ENCODE peak calls at places on chromosomes 5 and 9, in seven cellular contexts. One of them, this sample, is unnamed.

GRCh38 chr9:126307306-126308061 is 19.1 kb upstream of the MVB12B start:
- DNase-seq in A172: no peak
- DNase-seq in Right ventricle myocardium superior: no peak
- DNase-seq in BJ: no peak
- DNase-seq in body of pancreas: no peak
- DNase-seq in HTR-8/SVneo: no peak
- DNase-seq in endothelial cell: no peak
- DNase-seq in this sample: no peak

GRCh38 chr5:156871212-156871611 is 21.1 kb downstream of the PPP1R2B start:
- DNase-seq in HTR-8/SVneo: no peak
- DNase-seq in body of pancreas: no peak
- DNase-seq in endothelial cell: no peak
- DNase-seq in A172: no peak
- DNase-seq in BJ: no peak
- DNase-seq in Right ventricle myocardium superior: no peak
- DNase-seq in this sample: no peak

GRCh38 chr5:137348759-137349158 is 150.4 kb downstream of the SPOCK1 start:
- DNase-seq in BJ: no peak
- DNase-seq in endothelial cell: no peak
- DNase-seq in body of pancreas: no peak
- DNase-seq in A172: no peak
- DNase-seq in Right ventricle myocardium superior: no peak
- DNase-seq in HTR-8/SVneo: no peak
- DNase-seq in this sample: no peak

GRCh38 chr5:56148453-56148971 is 84.6 kb downstream of the ANKRD55 start:
- DNase-seq in body of pancreas: peak; percentile 68
- DNase-seq in Right ventricle myocardium superior: no peak
- DNase-seq in BJ: no peak
- DNase-seq in HTR-8/SVneo: no peak
- DNase-seq in endothelial cell: no peak
- DNase-seq in A172: no peak
- DNase-seq in this sample: no peak

GRCh38 chr9:137441935-137442321 is 771 bp upstream of the ENTPD8 start:
- DNase-seq in body of pancreas: no peak
- DNase-seq in Right ventricle myocardium superior: no peak
- DNase-seq in endothelial cell: no peak
- DNase-seq in HTR-8/SVneo: no peak
- DNase-seq in BJ: no peak
- DNase-seq in A172: no peak
- DNase-seq in this sample: no peak

GRCh38 chr9:91179237-91180138 is 182.2 kb downstream of the AUH start:
- DNase-seq in body of pancreas: no peak
- DNase-seq in endothelial cell: no peak
- DNase-seq in HTR-8/SVneo: no peak
- DNase-seq in Right ventricle myocardium superior: no peak
- DNase-seq in BJ: no peak
- DNase-seq in A172: peak; percentile 79
- DNase-seq in this sample: peak; percentile 29

GRCh38 chr9:94081864-94082468 is 2.3 kb upstream of the PTPDC1 start:
- DNase-seq in HTR-8/SVneo: no peak
- DNase-seq in Right ventricle myocardium superior: no peak
- DNase-seq in endothelial cell: no peak
- DNase-seq in A172: no peak
- DNase-seq in BJ: no peak
- DNase-seq in body of pancreas: no peak
- DNase-seq in this sample: no peak

GRCh38 chr9:86036555-86036954 is 62.8 kb downstream of the GOLM1 start:
- DNase-seq in HTR-8/SVneo: no peak
- DNase-seq in A172: no peak
- DNase-seq in endothelial cell: no peak
- DNase-seq in body of pancreas: no peak
- DNase-seq in BJ: no peak
- DNase-seq in Right ventricle myocardium superior: no peak
- DNase-seq in this sample: no peak

GRCh38 chr9:129331366-129331765 is 153.3 kb upstream of the IER5L start:
- DNase-seq in BJ: no peak
- DNase-seq in endothelial cell: no peak
- DNase-seq in HTR-8/SVneo: no peak
- DNase-seq in body of pancreas: no peak
- DNase-seq in A172: no peak
- DNase-seq in Right ventricle myocardium superior: no peak
- DNase-seq in this sample: no peak

This sample was measured in choroid plexus epithelial cell.